ENCODE peak calls at places on chromosomes 13 and 19, in ten cellular contexts. G is stomach; X is BE2C; C is pons; F is NCI-H1105 treated with DMSO at 0.1 percent for 48 hours; M is ELF-1; R is activated T-helper 1 cell treated with Interleukin-2 at 50 U/mL for 16 hours; D is amniotic epithelial cell; K is stimulated activated CD8-positive, alpha-beta memory T cell treated with anti-CD3 and anti-CD28 coated beads, Interleukin-12 subunit alpha, Interleukin-12 subunit beta, amount 100 ng/mL, for 4 hours; O is renal cortical epithelial cell. U is an unnamed sample.

GRCh38 chr19:28519950-28520861 is 692.7 kb downstream of the UQCRFS1 start:
- DNase-seq in G (no peak), X (no peak), C (no peak), F (peak; percentile 94), M (peak; percentile 51), R (no peak), D (no peak), K (no peak), O (peak; percentile 37), U (no peak)

GRCh38 chr19:10797541-10798256 is 38.3 kb downstream of the TMED1 start:
- DNase-seq in G (no peak), X (no peak), C (peak; percentile 55), F (no peak), M (no peak), R (peak; percentile 72), D (peak; percentile 23), K (peak; percentile 82), O (no peak), U (no peak)

GRCh38 chr13:36154567-36155231 is 23.5 kb upstream of the DCLK1 start:
- DNase-seq in G (no peak), X (no peak), C (no peak), F (no peak), M (peak; percentile 66), R (no peak), D (peak; percentile 8), K (no peak), O (peak; percentile 19), U (peak; percentile 96)

GRCh38 chr13:97367427-97367826 is 66.5 kb upstream of the RAP2A start:
- DNase-seq in G (no peak), X (no peak), C (peak; percentile 74), F (no peak), M (peak; percentile 43), R (no peak), D (peak; percentile 91), K (no peak), O (peak; percentile 94), U (peak; percentile 28)

GRCh38 chr13:94435604-94436226 is 43.8 kb downstream of the DCT start:
- DNase-seq in G (no peak), X (no peak), C (peak; percentile 86), F (peak; percentile 67), M (peak; percentile 6), R (no peak), D (peak; percentile 64), K (no peak), O (peak; percentile 80), U (no peak)

GRCh38 chr19:17680235-17680722 is 7.9 kb downstream of the UNC13A start:
- DNase-seq in G (peak; percentile 57), X (peak; percentile 57), C (peak; percentile 25), F (no peak), M (peak; percentile 21), R (no peak), D (no peak), K (peak; percentile 47), O (peak; percentile 16), U (peak; percentile 27)

GRCh38 chr13:101875717-101876393 is 423.4 kb downstream of the ITGBL1 start:
- DNase-seq in G (no peak), X (no peak), C (no peak), F (peak; percentile 78), M (no peak), R (no peak), D (peak; percentile 89), K (no peak), O (peak; percentile 89), U (peak; percentile 93)

GRCh38 chr19:262125-262524 is 29.1 kb downstream of the PLPP2 start:
- DNase-seq in G (no peak), X (no peak), C (no peak), F (no peak), M (no peak), R (no peak), D (no peak), K (no peak), O (no peak), U (no peak)

GRCh38 chr13:43054803-43055802 is 31.7 kb downstream of the DNAJC15 start:
- DNase-seq in G (no peak), X (peak; percentile 16), C (peak; percentile 25), F (no peak), M (peak; percentile 95), R (no peak), D (peak; percentile 98), K (no peak), O (peak; percentile 81), U (peak; percentile 61)

GRCh38 chr19:47699360-47699917 is 13.8 kb upstream of the EHD2 start:
- DNase-seq in G (peak; percentile 59), X (peak; percentile 80), C (peak; percentile 18), F (no peak), M (peak; percentile 86), R (no peak), D (peak; percentile 31), K (no peak), O (no peak), U (peak; percentile 62)

GRCh38 chr13:114034481-114034891 is 60.6 kb upstream of the C13orf46 start:
- DNase-seq in G (no peak), X (no peak), C (no peak), F (no peak), M (no peak), R (no peak), D (peak; percentile 47), K (no peak), O (no peak), U (no peak)

GRCh38 chr13:26707122-26708006 is 53.2 kb downstream of the GPR12 start:
- DNase-seq in G (no peak), X (peak; percentile 47), C (peak; percentile 70), F (peak; percentile 43), M (peak; percentile 73), R (no peak), D (peak; percentile 53), K (no peak), O (peak; percentile 34), U (peak; percentile 76)

GRCh38 chr13:109783815-109784589 is 2.4 kb downstream of the IRS2 start:
- DNase-seq in G (no peak), X (peak; percentile 63), C (no peak), F (no peak), M (peak; percentile 57), R (no peak), D (peak; percentile 49), K (no peak), O (no peak), U (no peak)

GRCh38 chr19:3818479-3818878 is 32.3 kb upstream of the MATK start:
- DNase-seq in G (no peak), X (no peak), C (peak; percentile 22), F (no peak), M (no peak), R (no peak), D (no peak), K (no peak), O (peak; percentile 7), U (no peak)

GRCh38 chr13:27607125-27607524 is 13.2 kb downstream of the LNX2 start:
- DNase-seq in G (no peak), X (no peak), C (no peak), F (no peak), M (no peak), R (no peak), D (peak; percentile 79), K (no peak), O (peak; percentile 93), U (peak; percentile 31)